ENCODE peak calls at places on chromosomes 6 and 20, in nine cellular contexts. One of them, this sample, is unnamed.
A peak's percentile ranks its signal among the peaks of the same experiment; 100 is the strongest.

GRCh38 chr6:148971027-148971927 is 224.4 kb downstream of the UST start:
- DNase-seq in astrocyte: peak; percentile 34
- DNase-seq in heart left ventricle: no peak
- DNase-seq in effector memory CD4-positive, alpha-beta T cell: no peak
- DNase-seq in cardiac muscle cell: no peak
- DNase-seq in lung: no peak
- DNase-seq in H1: no peak
- DNase-seq in ascending aorta: no peak
- DNase-seq in Karpas-422: no peak
- DNase-seq in this sample: no peak

GRCh38 chr6:41940759-41941279 is 789 bp downstream of the CCND3 start:
- DNase-seq in astrocyte: no peak
- DNase-seq in heart left ventricle: peak; percentile 74
- DNase-seq in effector memory CD4-positive, alpha-beta T cell: peak; percentile 36
- DNase-seq in cardiac muscle cell: peak; percentile 56
- DNase-seq in lung: peak; percentile 57
- DNase-seq in H1: no peak
- DNase-seq in ascending aorta: no peak
- DNase-seq in Karpas-422: peak; percentile 78
- DNase-seq in this sample: peak; percentile 54

GRCh38 chr6:26552640-26553189 is 14.5 kb downstream of the HMGN4 start:
- DNase-seq in astrocyte: no peak
- DNase-seq in heart left ventricle: no peak
- DNase-seq in effector memory CD4-positive, alpha-beta T cell: no peak
- DNase-seq in cardiac muscle cell: no peak
- DNase-seq in lung: no peak
- DNase-seq in H1: no peak
- DNase-seq in ascending aorta: no peak
- DNase-seq in Karpas-422: peak; percentile 61
- DNase-seq in this sample: no peak

GRCh38 chr20:49980140-49981008 is 2.4 kb upstream of the SNAI1 start:
- DNase-seq in astrocyte: no peak
- DNase-seq in heart left ventricle: no peak
- DNase-seq in effector memory CD4-positive, alpha-beta T cell: no peak
- DNase-seq in cardiac muscle cell: no peak
- DNase-seq in lung: no peak
- DNase-seq in H1: no peak
- DNase-seq in ascending aorta: no peak
- DNase-seq in Karpas-422: no peak
- DNase-seq in this sample: no peak

GRCh38 chr6:80469977-80470376 is 363.5 kb downstream of the BCKDHB start:
- DNase-seq in astrocyte: no peak
- DNase-seq in heart left ventricle: peak; percentile 37
- DNase-seq in effector memory CD4-positive, alpha-beta T cell: no peak
- DNase-seq in cardiac muscle cell: no peak
- DNase-seq in lung: no peak
- DNase-seq in H1: no peak
- DNase-seq in ascending aorta: no peak
- DNase-seq in Karpas-422: no peak
- DNase-seq in this sample: no peak

GRCh38 chr6:108002365-108003221 is 44.6 kb upstream of the SEC63 start:
- DNase-seq in astrocyte: no peak
- DNase-seq in heart left ventricle: no peak
- DNase-seq in effector memory CD4-positive, alpha-beta T cell: no peak
- DNase-seq in cardiac muscle cell: no peak
- DNase-seq in lung: no peak
- DNase-seq in H1: no peak
- DNase-seq in ascending aorta: no peak
- DNase-seq in Karpas-422: peak; percentile 35
- DNase-seq in this sample: peak; percentile 67

GRCh38 chr6:36455486-36456027 is 12.8 kb downstream of the KCTD20 start:
- DNase-seq in astrocyte: no peak
- DNase-seq in heart left ventricle: no peak
- DNase-seq in effector memory CD4-positive, alpha-beta T cell: no peak
- DNase-seq in cardiac muscle cell: no peak
- DNase-seq in lung: no peak
- DNase-seq in H1: no peak
- DNase-seq in ascending aorta: no peak
- DNase-seq in Karpas-422: no peak
- DNase-seq in this sample: no peak

GRCh38 chr6:2021713-2022125 is 223.7 kb downstream of the GMDS start:
- DNase-seq in astrocyte: peak; percentile 75
- DNase-seq in heart left ventricle: peak; percentile 87
- DNase-seq in effector memory CD4-positive, alpha-beta T cell: no peak
- DNase-seq in cardiac muscle cell: no peak
- DNase-seq in lung: peak; percentile 56
- DNase-seq in H1: no peak
- DNase-seq in ascending aorta: no peak
- DNase-seq in Karpas-422: no peak
- DNase-seq in this sample: peak; percentile 84

GRCh38 chr20:38298768-38299288 is 5.1 kb upstream of the BPI start:
- DNase-seq in astrocyte: no peak
- DNase-seq in heart left ventricle: peak; percentile 87
- DNase-seq in effector memory CD4-positive, alpha-beta T cell: no peak
- DNase-seq in cardiac muscle cell: no peak
- DNase-seq in lung: peak; percentile 77
- DNase-seq in H1: no peak
- DNase-seq in ascending aorta: peak; percentile 93
- DNase-seq in Karpas-422: no peak
- DNase-seq in this sample: peak; percentile 51

GRCh38 chr20:38452880-38453624 is 17.9 kb upstream of the SNHG17 start:
- DNase-seq in astrocyte: peak; percentile 75
- DNase-seq in heart left ventricle: no peak
- DNase-seq in effector memory CD4-positive, alpha-beta T cell: no peak
- DNase-seq in cardiac muscle cell: no peak
- DNase-seq in lung: no peak
- DNase-seq in H1: no peak
- DNase-seq in ascending aorta: no peak
- DNase-seq in Karpas-422: no peak
- DNase-seq in this sample: no peak

GRCh38 chr20:21099653-21100589 is 6.2 kb downstream of the LINC00237 start:
- DNase-seq in astrocyte: no peak
- DNase-seq in heart left ventricle: peak; percentile 41
- DNase-seq in effector memory CD4-positive, alpha-beta T cell: peak; percentile 34
- DNase-seq in cardiac muscle cell: peak; percentile 53
- DNase-seq in lung: peak; percentile 45
- DNase-seq in H1: no peak
- DNase-seq in ascending aorta: no peak
- DNase-seq in Karpas-422: peak; percentile 74
- DNase-seq in this sample: peak; percentile 42

GRCh38 chr6:111423960-111424846 is 58.8 kb downstream of the REV3L start:
- DNase-seq in astrocyte: peak; percentile 40
- DNase-seq in heart left ventricle: peak; percentile 37
- DNase-seq in effector memory CD4-positive, alpha-beta T cell: no peak
- DNase-seq in cardiac muscle cell: peak; percentile 19
- DNase-seq in lung: peak; percentile 39
- DNase-seq in H1: no peak
- DNase-seq in ascending aorta: no peak
- DNase-seq in Karpas-422: no peak
- DNase-seq in this sample: peak; percentile 73

GRCh38 chr6:13522639-13523038 is 35.2 kb upstream of the GFOD1 start:
- DNase-seq in astrocyte: no peak
- DNase-seq in heart left ventricle: no peak
- DNase-seq in effector memory CD4-positive, alpha-beta T cell: no peak
- DNase-seq in cardiac muscle cell: no peak
- DNase-seq in lung: no peak
- DNase-seq in H1: no peak
- DNase-seq in ascending aorta: no peak
- DNase-seq in Karpas-422: no peak
- DNase-seq in this sample: no peak

GRCh38 chr20:44495257-44495656 is 19.6 kb downstream of the TTPAL start:
- DNase-seq in astrocyte: peak; percentile 72
- DNase-seq in heart left ventricle: no peak
- DNase-seq in effector memory CD4-positive, alpha-beta T cell: no peak
- DNase-seq in cardiac muscle cell: no peak
- DNase-seq in lung: no peak
- DNase-seq in H1: no peak
- DNase-seq in ascending aorta: no peak
- DNase-seq in Karpas-422: no peak
- DNase-seq in this sample: no peak

GRCh38 chr20:32663704-32664351 is 9.9 kb downstream of the C20orf203 start:
- DNase-seq in astrocyte: no peak
- DNase-seq in heart left ventricle: no peak
- DNase-seq in effector memory CD4-positive, alpha-beta T cell: no peak
- DNase-seq in cardiac muscle cell: no peak
- DNase-seq in lung: no peak
- DNase-seq in H1: no peak
- DNase-seq in ascending aorta: no peak
- DNase-seq in Karpas-422: no peak
- DNase-seq in this sample: no peak

GRCh38 chr6:137417411-137417810 is 76.8 kb downstream of the OLIG3 start:
- DNase-seq in astrocyte: no peak
- DNase-seq in heart left ventricle: no peak
- DNase-seq in effector memory CD4-positive, alpha-beta T cell: no peak
- DNase-seq in cardiac muscle cell: no peak
- DNase-seq in lung: no peak
- DNase-seq in H1: no peak
- DNase-seq in ascending aorta: no peak
- DNase-seq in Karpas-422: no peak
- DNase-seq in this sample: no peak

GRCh38 chr6:24099181-24099580 is 26.8 kb upstream of the NRSN1 start:
- DNase-seq in astrocyte: no peak
- DNase-seq in heart left ventricle: no peak
- DNase-seq in effector memory CD4-positive, alpha-beta T cell: no peak
- DNase-seq in cardiac muscle cell: no peak
- DNase-seq in lung: no peak
- DNase-seq in H1: no peak
- DNase-seq in ascending aorta: no peak
- DNase-seq in Karpas-422: no peak
- DNase-seq in this sample: no peak

GRCh38 chr20:43516251-43516824 is 8.8 kb downstream of the L3MBTL1 start:
- DNase-seq in astrocyte: no peak
- DNase-seq in heart left ventricle: no peak
- DNase-seq in effector memory CD4-positive, alpha-beta T cell: no peak
- DNase-seq in cardiac muscle cell: no peak
- DNase-seq in lung: no peak
- DNase-seq in H1: no peak
- DNase-seq in ascending aorta: no peak
- DNase-seq in Karpas-422: no peak
- DNase-seq in this sample: no peak

DNA sequence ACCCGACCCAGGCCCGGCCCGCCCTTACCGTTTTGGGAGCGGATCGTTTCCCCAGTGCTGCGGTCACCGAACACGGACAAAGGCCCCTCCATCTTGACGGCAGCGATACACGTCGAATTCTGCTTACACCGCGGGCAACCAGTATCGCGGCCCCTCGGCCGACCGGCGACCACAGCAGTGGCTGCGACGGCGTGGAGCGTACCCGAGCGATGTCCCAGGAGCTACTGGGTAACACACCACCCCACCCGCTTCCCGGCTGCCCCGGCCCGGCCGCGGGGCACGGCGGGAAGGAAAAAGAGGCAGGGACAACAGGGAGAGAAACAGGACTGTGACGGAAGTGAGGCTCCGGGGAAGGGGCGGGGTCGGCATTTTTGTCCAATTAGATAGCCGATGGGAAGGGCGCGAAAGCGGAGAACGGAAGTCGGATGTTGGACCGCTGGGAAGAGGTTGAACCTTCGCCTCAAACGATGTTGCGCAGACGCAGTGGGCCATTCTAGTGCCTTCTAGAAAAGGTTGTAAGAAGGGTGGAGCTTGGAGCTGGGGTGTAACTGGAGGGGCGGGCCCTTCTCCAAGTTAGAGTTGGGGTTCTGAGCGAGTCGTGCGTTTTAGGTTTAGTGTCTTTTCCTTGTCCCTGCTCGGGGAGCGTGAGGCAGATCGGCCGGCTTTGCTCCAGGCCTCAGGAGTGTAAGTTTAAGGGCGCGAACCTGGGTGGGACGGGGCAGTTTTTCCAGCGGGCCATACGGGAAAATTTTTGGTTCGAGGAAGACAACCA is at the start of gene TCP1:
- DNase-seq in astrocyte: peak; percentile 99
- DNase-seq in heart left ventricle: peak; percentile 100
- DNase-seq in effector memory CD4-positive, alpha-beta T cell: peak; percentile 99
- DNase-seq in cardiac muscle cell: peak; percentile 100
- DNase-seq in lung: peak; percentile 100
- DNase-seq in H1: peak; percentile 97
- DNase-seq in ascending aorta: peak; percentile 100
- DNase-seq in Karpas-422: peak; percentile 100
- DNase-seq in this sample: peak; percentile 100
- H3K4me3 ChIP-seq in astrocyte: peak within 1 kb of the TSS; percentile 85
- H3K4me3 ChIP-seq in heart left ventricle: peak within 1 kb of the TSS; percentile 94
- H3K4me3 ChIP-seq in effector memory CD4-positive, alpha-beta T cell: peak within 1 kb of the TSS; percentile 88
- H3K4me3 ChIP-seq in cardiac muscle cell: peak within 1 kb of the TSS; percentile 99
- H3K4me3 ChIP-seq in lung: peak within 1 kb of the TSS; percentile 90
- H3K4me3 ChIP-seq in H1: peak within 1 kb of the TSS; percentile 94
- H3K4me3 ChIP-seq in ascending aorta: peak within 1 kb of the TSS; percentile 68
- H3K4me3 ChIP-seq in Karpas-422: peak within 1 kb of the TSS; percentile 93
- H3K4me3 ChIP-seq in this sample: peak within 1 kb of the TSS; percentile 98

GRCh38 chr6:167272156-167272555 is 19.0 kb upstream of the UNC93A start:
- DNase-seq in astrocyte: no peak
- DNase-seq in heart left ventricle: no peak
- DNase-seq in effector memory CD4-positive, alpha-beta T cell: no peak
- DNase-seq in cardiac muscle cell: no peak
- DNase-seq in lung: no peak
- DNase-seq in H1: no peak
- DNase-seq in ascending aorta: no peak
- DNase-seq in Karpas-422: no peak
- DNase-seq in this sample: no peak
- H3K9me3 ChIP-seq in astrocyte: no peaks in the 10 kb centered on the region
- H3K9me3 ChIP-seq in heart left ventricle: no peaks in the 10 kb centered on the region
- H3K9me3 ChIP-seq in effector memory CD4-positive, alpha-beta T cell: no peaks in the 10 kb centered on the region
- H3K9me3 ChIP-seq in cardiac muscle cell: no peaks in the 10 kb centered on the region
- H3K9me3 ChIP-seq in lung: no peaks in the 10 kb centered on the region
- H3K9me3 ChIP-seq in H1: no peaks in the 10 kb centered on the region
- H3K9me3 ChIP-seq in ascending aorta: no peaks in the 10 kb centered on the region
- H3K9me3 ChIP-seq in Karpas-422: no peaks in the 10 kb centered on the region
- H3K9me3 ChIP-seq in this sample: no peaks in the 10 kb centered on the region

GRCh38 chr6:6869084-6869483 is 238.7 kb upstream of the RREB1 start:
- DNase-seq in astrocyte: no peak
- DNase-seq in heart left ventricle: no peak
- DNase-seq in effector memory CD4-positive, alpha-beta T cell: no peak
- DNase-seq in cardiac muscle cell: no peak
- DNase-seq in lung: no peak
- DNase-seq in H1: no peak
- DNase-seq in ascending aorta: no peak
- DNase-seq in Karpas-422: no peak
- DNase-seq in this sample: no peak
- H3K4me1 ChIP-seq in astrocyte: no peaks in the 10 kb centered on the region
- H3K4me1 ChIP-seq in heart left ventricle: no peaks in the 10 kb centered on the region
- H3K4me1 ChIP-seq in effector memory CD4-positive, alpha-beta T cell: no peaks in the 10 kb centered on the region
- H3K4me1 ChIP-seq in cardiac muscle cell: no peaks in the 10 kb centered on the region
- H3K4me1 ChIP-seq in lung: no peaks in the 10 kb centered on the region
- H3K4me1 ChIP-seq in H1: no peaks in the 10 kb centered on the region
- H3K4me1 ChIP-seq in ascending aorta: no peaks in the 10 kb centered on the region
- H3K4me1 ChIP-seq in Karpas-422: peaks cover 2% of the 10 kb centered on the region
- H3K4me1 ChIP-seq in this sample: no peaks in the 10 kb centered on the region

DNA sequence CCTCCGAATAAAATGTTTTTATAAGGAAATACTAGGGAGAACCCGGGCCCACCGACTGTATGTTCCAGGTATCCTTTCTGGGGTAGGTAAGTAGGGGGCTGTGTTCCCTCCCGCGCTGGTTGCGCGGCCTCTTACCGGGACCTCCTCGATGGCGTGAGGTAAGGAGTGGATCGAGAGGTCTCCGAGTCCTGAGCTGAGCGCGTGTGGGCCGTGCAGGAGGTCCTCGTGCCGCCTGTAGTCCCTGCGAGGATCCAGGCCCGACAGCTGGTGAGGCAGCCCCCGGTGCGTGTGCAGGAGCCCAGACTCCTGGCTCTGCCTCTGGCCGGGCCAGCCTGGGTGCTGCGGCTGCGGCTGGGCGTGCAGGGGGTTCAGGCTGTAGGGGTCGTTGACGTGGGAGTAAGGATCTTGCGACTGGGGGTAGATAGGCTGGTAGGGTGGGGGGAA is 5.1 kb downstream of the TFAP2A start:
- DNase-seq in astrocyte: no peak
- DNase-seq in heart left ventricle: no peak
- DNase-seq in effector memory CD4-positive, alpha-beta T cell: no peak
- DNase-seq in cardiac muscle cell: no peak
- DNase-seq in lung: no peak
- DNase-seq in H1: no peak
- DNase-seq in ascending aorta: no peak
- DNase-seq in Karpas-422: no peak
- DNase-seq in this sample: no peak
- H3K4me3 ChIP-seq in astrocyte: no peak overlapping the region
- H3K4me3 ChIP-seq in heart left ventricle: no peak overlapping the region
- H3K4me3 ChIP-seq in effector memory CD4-positive, alpha-beta T cell: no peak overlapping the region
- H3K4me3 ChIP-seq in cardiac muscle cell: no peak overlapping the region
- H3K4me3 ChIP-seq in lung: no peak overlapping the region
- H3K4me3 ChIP-seq in H1: no peak overlapping the region
- H3K4me3 ChIP-seq in ascending aorta: no peak overlapping the region
- H3K4me3 ChIP-seq in Karpas-422: no peak overlapping the region
- H3K4me3 ChIP-seq in this sample: no peak overlapping the region